ENCODE peak calls at places on chromosomes 7 and 10, in eight cellular contexts. One of them, this sample, is unnamed.

GRCh38 chr7:1520574-1521234 is 9.8 kb upstream of the MAFK start:
- DNase-seq in HL-60: no peak
- DNase-seq in amniotic stem cell: no peak
- DNase-seq in skeletal muscle cell: no peak
- DNase-seq in activated T-cell treated with anti-CD3 and anti-CD28 coated beads for 1 hour: no peak
- DNase-seq in stimulated activated CD4-positive, alpha-beta T cell treated with anti-CD3 and anti-CD28 coated beads, Interleukin-12 subunit alpha, Interleukin-12 subunit beta, amount 100 ng/mL, for 4 hours: no peak
- DNase-seq in GM10248: no peak
- DNase-seq in left kidney: no peak
- DNase-seq in this sample: no peak

GRCh38 chr7:151456782-151457181 is 16.8 kb upstream of the CRYGN start:
- DNase-seq in skeletal muscle cell: no peak
- DNase-seq in stimulated activated CD4-positive, alpha-beta T cell treated with anti-CD3 and anti-CD28 coated beads, Interleukin-12 subunit alpha, Interleukin-12 subunit beta, amount 100 ng/mL, for 4 hours: no peak
- DNase-seq in GM10248: no peak
- DNase-seq in amniotic stem cell: no peak
- DNase-seq in activated T-cell treated with anti-CD3 and anti-CD28 coated beads for 1 hour: no peak
- DNase-seq in HL-60: no peak
- DNase-seq in left kidney: no peak
- DNase-seq in this sample: no peak

GRCh38 chr7:727104-727805 is at the start of gene PRKAR1B:
- DNase-seq in GM10248: peak
- DNase-seq in stimulated activated CD4-positive, alpha-beta T cell treated with anti-CD3 and anti-CD28 coated beads, Interleukin-12 subunit alpha, Interleukin-12 subunit beta, amount 100 ng/mL, for 4 hours: peak
- DNase-seq in skeletal muscle cell: no peak
- DNase-seq in amniotic stem cell: no peak
- DNase-seq in left kidney: peak
- DNase-seq in HL-60: peak
- DNase-seq in activated T-cell treated with anti-CD3 and anti-CD28 coated beads for 1 hour: peak
- DNase-seq in this sample: peak

GRCh38 chr7:25789701-25790240 is 362.2 kb upstream of the NFE2L3 start:
- DNase-seq in GM10248: no peak
- DNase-seq in skeletal muscle cell: no peak
- DNase-seq in amniotic stem cell: no peak
- DNase-seq in HL-60: no peak
- DNase-seq in activated T-cell treated with anti-CD3 and anti-CD28 coated beads for 1 hour: no peak
- DNase-seq in left kidney: peak
- DNase-seq in stimulated activated CD4-positive, alpha-beta T cell treated with anti-CD3 and anti-CD28 coated beads, Interleukin-12 subunit alpha, Interleukin-12 subunit beta, amount 100 ng/mL, for 4 hours: no peak
- DNase-seq in this sample: no peak

GRCh38 chr7:79050592-79050991 is 402.9 kb downstream of the MAGI2 start:
- DNase-seq in HL-60: no peak
- DNase-seq in GM10248: no peak
- DNase-seq in stimulated activated CD4-positive, alpha-beta T cell treated with anti-CD3 and anti-CD28 coated beads, Interleukin-12 subunit alpha, Interleukin-12 subunit beta, amount 100 ng/mL, for 4 hours: no peak
- DNase-seq in activated T-cell treated with anti-CD3 and anti-CD28 coated beads for 1 hour: no peak
- DNase-seq in left kidney: peak
- DNase-seq in skeletal muscle cell: peak
- DNase-seq in amniotic stem cell: no peak
- DNase-seq in this sample: no peak

GRCh38 chr10:132705173-132705572 is 80.8 kb downstream of the NKX6-2 start:
- DNase-seq in GM10248: no peak
- DNase-seq in HL-60: no peak
- DNase-seq in activated T-cell treated with anti-CD3 and anti-CD28 coated beads for 1 hour: no peak
- DNase-seq in stimulated activated CD4-positive, alpha-beta T cell treated with anti-CD3 and anti-CD28 coated beads, Interleukin-12 subunit alpha, Interleukin-12 subunit beta, amount 100 ng/mL, for 4 hours: no peak
- DNase-seq in skeletal muscle cell: no peak
- DNase-seq in left kidney: no peak
- DNase-seq in amniotic stem cell: no peak
- DNase-seq in this sample: no peak

GRCh38 chr7:33892945-33893344 is 12.4 kb upstream of the BMPER start:
- DNase-seq in GM10248: no peak
- DNase-seq in skeletal muscle cell: no peak
- DNase-seq in stimulated activated CD4-positive, alpha-beta T cell treated with anti-CD3 and anti-CD28 coated beads, Interleukin-12 subunit alpha, Interleukin-12 subunit beta, amount 100 ng/mL, for 4 hours: no peak
- DNase-seq in left kidney: no peak
- DNase-seq in activated T-cell treated with anti-CD3 and anti-CD28 coated beads for 1 hour: no peak
- DNase-seq in amniotic stem cell: no peak
- DNase-seq in HL-60: no peak
- DNase-seq in this sample: no peak

GRCh38 chr10:121455377-121455776 is 142.9 kb downstream of the FGFR2 start:
- DNase-seq in left kidney: no peak
- DNase-seq in activated T-cell treated with anti-CD3 and anti-CD28 coated beads for 1 hour: no peak
- DNase-seq in GM10248: no peak
- DNase-seq in skeletal muscle cell: no peak
- DNase-seq in stimulated activated CD4-positive, alpha-beta T cell treated with anti-CD3 and anti-CD28 coated beads, Interleukin-12 subunit alpha, Interleukin-12 subunit beta, amount 100 ng/mL, for 4 hours: no peak
- DNase-seq in HL-60: no peak
- DNase-seq in amniotic stem cell: no peak
- DNase-seq in this sample: no peak

GRCh38 chr7:51142741-51143390 is 173.7 kb downstream of the COBL start:
- DNase-seq in amniotic stem cell: no peak
- DNase-seq in activated T-cell treated with anti-CD3 and anti-CD28 coated beads for 1 hour: no peak
- DNase-seq in left kidney: no peak
- DNase-seq in stimulated activated CD4-positive, alpha-beta T cell treated with anti-CD3 and anti-CD28 coated beads, Interleukin-12 subunit alpha, Interleukin-12 subunit beta, amount 100 ng/mL, for 4 hours: no peak
- DNase-seq in HL-60: no peak
- DNase-seq in skeletal muscle cell: no peak
- DNase-seq in GM10248: no peak
- DNase-seq in this sample: no peak

GRCh38 chr7:106260136-106260561 is 24.6 kb downstream of the NAMPT start:
- DNase-seq in skeletal muscle cell: no peak
- DNase-seq in activated T-cell treated with anti-CD3 and anti-CD28 coated beads for 1 hour: no peak
- DNase-seq in stimulated activated CD4-positive, alpha-beta T cell treated with anti-CD3 and anti-CD28 coated beads, Interleukin-12 subunit alpha, Interleukin-12 subunit beta, amount 100 ng/mL, for 4 hours: no peak
- DNase-seq in left kidney: no peak
- DNase-seq in GM10248: no peak
- DNase-seq in amniotic stem cell: no peak
- DNase-seq in HL-60: no peak
- DNase-seq in this sample: no peak

GRCh38 chr10:77970869-77971803 is 44.6 kb upstream of the DLG5 start:
- DNase-seq in HL-60: peak
- DNase-seq in stimulated activated CD4-positive, alpha-beta T cell treated with anti-CD3 and anti-CD28 coated beads, Interleukin-12 subunit alpha, Interleukin-12 subunit beta, amount 100 ng/mL, for 4 hours: no peak
- DNase-seq in left kidney: peak
- DNase-seq in activated T-cell treated with anti-CD3 and anti-CD28 coated beads for 1 hour: no peak
- DNase-seq in GM10248: peak
- DNase-seq in amniotic stem cell: peak
- DNase-seq in skeletal muscle cell: peak
- DNase-seq in this sample: no peak

GRCh38 chr7:122438001-122438400 is 133.5 kb upstream of the FEZF1 start:
- DNase-seq in HL-60: no peak
- DNase-seq in stimulated activated CD4-positive, alpha-beta T cell treated with anti-CD3 and anti-CD28 coated beads, Interleukin-12 subunit alpha, Interleukin-12 subunit beta, amount 100 ng/mL, for 4 hours: no peak
- DNase-seq in GM10248: no peak
- DNase-seq in amniotic stem cell: no peak
- DNase-seq in skeletal muscle cell: no peak
- DNase-seq in left kidney: no peak
- DNase-seq in activated T-cell treated with anti-CD3 and anti-CD28 coated beads for 1 hour: no peak
- DNase-seq in this sample: no peak

GRCh38 chr10:131003455-131003854 is 308.1 kb downstream of the TCERG1L start:
- DNase-seq in activated T-cell treated with anti-CD3 and anti-CD28 coated beads for 1 hour: no peak
- DNase-seq in amniotic stem cell: no peak
- DNase-seq in GM10248: no peak
- DNase-seq in HL-60: no peak
- DNase-seq in skeletal muscle cell: no peak
- DNase-seq in left kidney: no peak
- DNase-seq in stimulated activated CD4-positive, alpha-beta T cell treated with anti-CD3 and anti-CD28 coated beads, Interleukin-12 subunit alpha, Interleukin-12 subunit beta, amount 100 ng/mL, for 4 hours: no peak
- DNase-seq in this sample: no peak

This sample was measured in germinal center.